ENCODE peak calls at places on chromosomes 4 and X, in four cellular contexts. B, U, J and L are unnamed samples.
A peak's percentile ranks its signal among the peaks of the same experiment; 100 is the strongest.

GRCh38 chrX:24902808-24903207 is 113.0 kb downstream of the ARX start:
- DNase-seq in B (no peak), J (no peak), U (no peak), L (no peak)

GRCh38 chr4:2961411-2962098 is 1.7 kb downstream of the NOP14 start:
- DNase-seq in U (no peak), B (no peak), J (no peak), L (no peak)

GRCh38 chr4:130185123-130185522 is 1089.2 kb downstream of the C4orf33 start:
- DNase-seq in U (no peak), J (no peak), B (no peak), L (no peak)

GRCh38 chr4:24666316-24666715 is 82.0 kb upstream of the DHX15 start:
- DNase-seq in U (no peak), B (no peak), J (no peak), L (no peak)

GRCh38 chr4:127486248-127486647 is 146.5 kb upstream of the INTU start:
- DNase-seq in U (no peak), J (no peak), B (no peak), L (no peak)

GRCh38 chrX:440636-441035 is 53.9 kb upstream of the PPP2R3B start:
- DNase-seq in U (no peak), B (no peak), J (no peak), L (peak; percentile 53)

GRCh38 chr4:151238477-151238876 is 38.5 kb upstream of the PRSS48 start:
- DNase-seq in U (no peak), J (no peak), B (no peak), L (no peak)

GRCh38 chr4:156832886-156833285 is 138.7 kb downstream of the PDGFC start:
- DNase-seq in U (no peak), J (no peak), B (no peak), L (no peak)

GRCh38 chr4:159206427-159206871 is 103.6 kb downstream of the RAPGEF2 start:
- DNase-seq in J (no peak), U (no peak), B (no peak), L (no peak)

GRCh38 chr4:184177271-184177670 is 40.4 kb downstream of the ENPP6 start:
- DNase-seq in B (no peak), J (no peak), U (no peak), L (no peak)

GRCh38 chr4:3196670-3197359 is 52.1 kb upstream of the MSANTD1 start:
- DNase-seq in B (no peak), J (no peak), U (no peak), L (no peak)

GRCh38 chrX:38868941-38869378 is 67.7 kb downstream of the MID1IP1 start:
- DNase-seq in B (no peak), U (peak; percentile 10), J (no peak), L (no peak)

GRCh38 chr4:100493756-100494155 is 24.1 kb downstream of the EMCN start:
- DNase-seq in U (no peak), J (no peak), B (no peak), L (no peak)

GRCh38 chrX:151019837-151020236 is 36.7 kb downstream of the HMGB3 start:
- DNase-seq in B (no peak), J (no peak), U (no peak), L (no peak)

GRCh38 chrX:124194209-124194608 is 138.3 kb upstream of the TEX13D start:
- DNase-seq in B (no peak), J (peak; percentile 29), U (peak; percentile 8), L (no peak)

GRCh38 chrX:13535371-13535770 is 34.0 kb upstream of the EGFL6 start:
- DNase-seq in U (no peak), J (no peak), B (no peak), L (no peak)

GRCh38 chr4:89685690-89686089 is 151.3 kb downstream of the SNCA start:
- DNase-seq in U (no peak), J (no peak), B (no peak), L (no peak)

GRCh38 chrX:11351375-11352295 is 58.4 kb downstream of the AMELX start:
- DNase-seq in J (peak; percentile 64), B (no peak), U (peak; percentile 64), L (peak; percentile 69)

GRCh38 chr4:157791236-157791635 is 381.6 kb downstream of the GASK1B start:
- DNase-seq in B (no peak), J (no peak), U (no peak), L (no peak)

GRCh38 chrX:129565046-129565649 is 25.1 kb downstream of the OCRL start:
- DNase-seq in B (no peak), U (peak; percentile 6), J (no peak), L (no peak)

GRCh38 chr4:97952763-97953162 is 190.5 kb downstream of the STPG2 start:
- DNase-seq in J (no peak), B (no peak), U (no peak), L (no peak)
- TF ChIP-seq CTCF in J (no peak), B (no peak), U (no peak), L (no peak)

GRCh38 chr4:147825451-147826287 is 93.8 kb downstream of the ARHGAP10 start:
- DNase-seq in J (peak; percentile 43), U (peak; percentile 62), B (no peak), L (no peak)
- H3K4me1 ChIP-seq in J (peaks cover 88% of the 10 kb centered on the region), U (peaks cover 27% of the 10 kb centered on the region), B (no peaks in the 10 kb centered on the region), L (peaks cover 4% of the 10 kb centered on the region)

GRCh38 chr4:1334579-1334895 is 12.5 kb upstream of the UVSSA start:
- DNase-seq in U (no peak), J (no peak), B (no peak), L (peak; percentile 61)
- H3K27ac ChIP-seq in U (no peak overlapping the region), J (no peak overlapping the region), B (no peak overlapping the region), L (no peak overlapping the region)

GRCh38 chr4:86522349-86522748 is 71.8 kb upstream of the PTPN13 start:
- DNase-seq in U (no peak), B (no peak), J (no peak), L (no peak)
- TF ChIP-seq CTCF in U (no peak), B (no peak), J (no peak), L (no peak)

GRCh38 chr4:87036713-87037112 is 101.9 kb downstream of the AFF1 start:
- DNase-seq in J (no peak), U (no peak), B (no peak), L (no peak)

GRCh38 chr4:87037921-87038320 is 103.1 kb downstream of the AFF1 start:
- DNase-seq in U (no peak), B (no peak), J (no peak), L (no peak)

GRCh38 chr4:87041142-87041541 is 106.3 kb downstream of the AFF1 start:
- DNase-seq in J (peak; percentile 40), B (no peak), U (no peak), L (no peak)

GRCh38 chr4:87035881-87036509 is 101.2 kb downstream of the AFF1 start:
- DNase-seq in J (no peak), U (peak; percentile 36), B (no peak), L (no peak)

DNA sequence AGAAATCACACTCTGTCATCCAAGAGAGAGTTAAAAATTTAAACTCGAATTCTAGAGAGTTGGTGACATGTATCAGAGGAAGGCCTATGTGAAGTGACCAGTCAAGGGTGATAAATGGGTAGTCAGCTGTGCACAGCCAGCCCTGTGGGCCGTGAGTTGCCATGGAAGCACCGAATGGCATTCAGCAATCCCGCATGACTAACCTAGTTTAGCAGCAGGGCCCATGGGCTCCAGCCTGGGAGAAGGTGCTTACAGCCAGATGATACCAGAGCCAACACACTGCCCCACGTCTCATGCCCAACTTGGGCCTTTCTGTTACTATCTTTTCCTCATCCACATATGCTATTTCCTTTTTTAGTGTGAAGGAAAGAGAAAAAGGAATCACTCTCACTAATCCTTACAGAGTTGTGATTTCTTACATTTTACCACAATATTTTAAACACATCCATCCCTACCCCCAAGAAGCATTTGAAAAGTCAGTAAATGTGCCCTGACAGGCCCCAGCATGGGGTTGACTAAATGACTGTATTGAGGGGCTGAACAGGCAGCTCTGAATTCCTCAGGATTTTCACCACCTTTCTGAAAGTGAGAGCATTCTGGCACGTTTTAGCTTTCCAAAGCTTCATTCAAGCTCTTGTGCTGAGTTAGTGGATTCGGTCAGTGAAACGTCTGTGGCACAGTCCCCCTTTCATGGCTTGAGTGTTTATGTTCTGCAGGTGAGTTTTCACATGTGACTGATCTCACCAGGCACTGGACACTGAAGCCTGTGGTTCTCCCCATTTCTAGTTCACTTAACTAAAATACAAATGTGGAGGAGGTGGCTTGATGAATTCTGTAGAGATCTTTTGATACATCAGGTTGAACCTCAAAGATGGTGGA is 104.3 kb downstream of the AFF1 start:
- DNase-seq in U (peak; percentile 64), B (peak; percentile 51), J (peak; percentile 80), L (peak; percentile 91)
- H3K4me1 ChIP-seq in U (peaks cover 66% of the 10 kb centered on the region), B (peaks cover 11% of the 10 kb centered on the region), J (peaks cover 99% of the 10 kb centered on the region), L (peaks cover 39% of the 10 kb centered on the region)